ENCODE peak calls at places on chromosomes 3 and 15, in six cellular contexts. X is HFFc6; I is stomach; G is fibroblast of lung; D is uterus; S is CD4-positive, alpha-beta T cell. N is an unnamed sample.

GRCh38 chr3:76383781-76384180 is 598.4 kb upstream of the ZNF717 start:
- DNase-seq in I (no peak), X (no peak), S (no peak), D (no peak), G (no peak), N (no peak)

GRCh38 chr3:196144383-196145105 is 62.7 kb upstream of the TFRC start:
- DNase-seq in G (peak), S (no peak), X (peak), D (no peak), I (no peak), N (no peak)

GRCh38 chr15:71202712-71203111 is 87.4 kb downstream of the THSD4 start:
- DNase-seq in G (no peak), I (no peak), S (no peak), D (no peak), X (no peak), N (no peak)

GRCh38 chr15:68445351-68445750 is 13.4 kb upstream of the ITGA11 start:
- DNase-seq in G (no peak), X (no peak), I (no peak), D (no peak), S (no peak), N (no peak)

GRCh38 chr3:175274056-175274455 is 414.9 kb downstream of the NAALADL2 start:
- DNase-seq in X (no peak), S (no peak), D (no peak), G (no peak), I (no peak), N (no peak)

GRCh38 chr15:33858836-33859235 is 109.5 kb upstream of the CHRM5 start:
- DNase-seq in G (no peak), D (no peak), X (no peak), S (no peak), I (no peak), N (peak)

GRCh38 chr15:88701561-88702095 is 62.8 kb downstream of the ISG20 start:
- DNase-seq in G (no peak), I (no peak), S (peak), D (no peak), X (no peak), N (no peak)

GRCh38 chr15:38512901-38513300 is 51.7 kb downstream of the RASGRP1 start:
- DNase-seq in X (no peak), D (no peak), G (no peak), I (no peak), S (no peak), N (no peak)

GRCh38 chr3:60086811-60087210 is 1037.0 kb upstream of the CFAP20DC start:
- DNase-seq in G (peak), X (no peak), I (no peak), S (no peak), D (no peak), N (no peak)

GRCh38 chr3:188349276-188349962 is 195.5 kb downstream of the LPP start:
- DNase-seq in X (no peak), G (peak), D (no peak), S (no peak), I (no peak), N (no peak)

GRCh38 chr15:93608643-93609148 is 519.7 kb upstream of the RGMA start:
- DNase-seq in X (no peak), I (no peak), G (no peak), D (no peak), S (no peak), N (no peak)

GRCh38 chr3:197501879-197502620 is 53.7 kb downstream of the BDH1 start:
- DNase-seq in D (no peak), X (peak), I (peak), G (peak), S (peak), N (no peak)

GRCh38 chr15:95324596-95325135 is 1005.8 kb upstream of the NR2F2 start:
- DNase-seq in S (no peak), X (no peak), D (no peak), I (no peak), G (no peak), N (no peak)

GRCh38 chr15:69553686-69554085 is 101.1 kb downstream of the RPLP1 start:
- DNase-seq in D (no peak), I (no peak), G (no peak), S (no peak), X (no peak), N (no peak)

GRCh38 chr3:137103739-137104138 is 146.0 kb downstream of the IL20RB start:
- DNase-seq in I (no peak), D (no peak), G (peak), X (no peak), S (no peak), N (no peak)

GRCh38 chr15:45122719-45123118 is 7.0 kb downstream of the DUOXA1 start:
- DNase-seq in X (no peak), G (no peak), I (no peak), D (no peak), S (no peak), N (no peak)

GRCh38 chr3:31973837-31974236 is 7.2 kb downstream of the OSBPL10 start:
- DNase-seq in I (no peak), X (no peak), S (no peak), D (no peak), G (no peak), N (no peak)

GRCh38 chr3:43192028-43192427 is 86.1 kb upstream of the POMGNT2 start:
- DNase-seq in D (no peak), G (no peak), X (no peak), S (no peak), I (no peak), N (no peak)

GRCh38 chr15:78620021-78620838 is 566 bp downstream of the CHRNA3 start:
- DNase-seq in S (no peak), X (no peak), G (peak), D (no peak), I (peak), N (peak)

GRCh38 chr15:36844453-36845094 is 255.8 kb downstream of the MEIS2 start:
- DNase-seq in X (no peak), G (peak), S (no peak), I (no peak), D (no peak), N (no peak)

GRCh38 chr3:8233938-8234337 is 267.7 kb upstream of the LMCD1 start:
- DNase-seq in S (no peak), D (no peak), X (no peak), I (no peak), G (no peak), N (no peak)

GRCh38 chr3:65604863-65605526 is 433.7 kb downstream of the MAGI1 start:
- DNase-seq in S (no peak), X (peak), G (peak), D (no peak), I (no peak), N (no peak)

GRCh38 chr3:62332771-62333381 is 40.5 kb downstream of the FEZF2 start:
- DNase-seq in S (no peak), X (peak), G (peak), D (no peak), I (no peak), N (no peak)

GRCh38 chr15:77577350-77577749 is 55.4 kb downstream of the LINGO1 start:
- DNase-seq in I (no peak), G (no peak), S (no peak), D (no peak), X (no peak), N (no peak)

GRCh38 chr3:121894191-121894990 is at the start of gene SLC15A2:
- DNase-seq in S (no peak), G (peak), D (no peak), I (peak), X (no peak), N (no peak)

GRCh38 chr3:65146149-65146548 is 458.3 kb upstream of the ADAMTS9 start:
- DNase-seq in S (no peak), X (no peak), G (peak), D (no peak), I (no peak), N (no peak)

GRCh38 chr3:159964166-159964973 is 24.3 kb upstream of the IL12A start:
- DNase-seq in S (no peak), I (no peak), D (no peak), X (peak), G (peak), N (no peak)

GRCh38 chr3:39166134-39166710 is 12.8 kb upstream of the CSRNP1 start:
- DNase-seq in G (peak), X (peak), S (no peak), D (peak), I (no peak), N (no peak)

GRCh38 chr3:169362261-169362660 is 301.3 kb downstream of the MECOM start:
- DNase-seq in S (no peak), G (peak), X (peak), I (peak), D (no peak), N (no peak)

GRCh38 chr3:169365993-169366915 is 297.3 kb downstream of the MECOM start:
- DNase-seq in D (no peak), I (peak), X (no peak), G (no peak), S (no peak), N (no peak)

GRCh38 chr3:169363318-169363717 is 300.2 kb downstream of the MECOM start:
- DNase-seq in X (no peak), D (no peak), G (no peak), S (no peak), I (no peak), N (no peak)

GRCh38 chr3:169367016-169367415 is 296.5 kb downstream of the MECOM start:
- DNase-seq in X (no peak), G (no peak), D (no peak), S (no peak), I (no peak), N (no peak)

GRCh38 chr3:169362872-169363271 is 300.6 kb downstream of the MECOM start:
- DNase-seq in G (no peak), D (no peak), X (no peak), S (no peak), I (no peak), N (no peak)
- TF ChIP-seq CTCF in G (peak), D (no peak), X (peak), S (no peak), I (no peak), N (peak)

GRCh38 chr3:87052499-87053260 is 61.7 kb upstream of the VGLL3 start:
- DNase-seq in G (no peak), S (no peak), X (no peak), D (no peak), I (no peak), N (no peak)

GRCh38 chr3:87045473-87045872 is 54.5 kb upstream of the VGLL3 start:
- DNase-seq in X (no peak), G (no peak), I (no peak), S (no peak), D (no peak), N (no peak)

GRCh38 chr3:87053548-87053947 is 62.6 kb upstream of the VGLL3 start:
- DNase-seq in D (no peak), S (no peak), X (no peak), I (no peak), G (no peak), N (no peak)

GRCh38 chr3:87047857-87048256 is 56.9 kb upstream of the VGLL3 start:
- DNase-seq in D (no peak), G (no peak), X (no peak), S (no peak), I (no peak), N (no peak)
- TF ChIP-seq CTCF in D (no peak), G (no peak), X (no peak), S (no peak), I (no peak), N (no peak)

GRCh38 chr3:119810018-119810435 is 28.1 kb downstream of the NR1I2 start:
- DNase-seq in S (peak), I (peak), G (peak), X (no peak), D (no peak), N (no peak)
- TF ChIP-seq CTCF in S (peak), I (no peak), G (peak), X (peak), D (no peak), N (no peak)

DNA sequence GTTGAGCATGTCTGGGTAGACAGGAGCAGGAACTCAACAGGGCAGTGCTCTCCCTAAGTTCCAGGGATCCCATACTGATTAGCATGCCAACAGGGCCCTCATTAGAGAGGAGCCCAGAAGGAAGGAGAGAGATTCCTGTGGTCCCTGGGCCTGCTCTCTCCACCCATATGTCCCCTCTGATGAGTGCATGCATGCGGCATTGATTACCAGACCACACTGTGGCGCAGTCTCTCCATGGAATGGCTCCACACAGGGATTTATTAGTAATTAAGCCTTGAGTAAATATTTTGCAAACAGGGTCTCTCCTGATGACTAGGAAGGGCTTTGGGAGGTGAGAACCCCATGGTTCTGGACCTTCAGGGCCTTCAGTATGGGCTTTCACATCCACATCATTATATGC is 60.0 kb upstream of the ST8SIA2 start:
- DNase-seq in I (no peak), X (no peak), G (no peak), S (no peak), D (no peak), N (no peak)
- TF ChIP-seq CTCF in I (no peak), X (no peak), G (no peak), S (no peak), D (no peak), N (no peak)

GRCh38 chr3:46293991-46294833 is 52.0 kb downstream of the CCR3 start:
- DNase-seq in G (no peak), D (no peak), X (no peak), I (no peak), S (no peak), N (no peak)

GRCh38 chr3:46289551-46289950 is 47.3 kb downstream of the CCR3 start:
- DNase-seq in X (no peak), D (no peak), I (no peak), G (no peak), S (no peak), N (no peak)

GRCh38 chr3:46289961-46290360 is 47.7 kb downstream of the CCR3 start:
- DNase-seq in G (no peak), I (no peak), S (no peak), D (no peak), X (no peak), N (no peak)

GRCh38 chr3:46296826-46297225 is 54.6 kb downstream of the CCR3 start:
- DNase-seq in D (no peak), S (no peak), I (no peak), G (no peak), X (no peak), N (no peak)

GRCh38 chr3:46293035-46293724 is 50.9 kb downstream of the CCR3 start:
- DNase-seq in I (no peak), D (no peak), G (no peak), S (no peak), X (no peak), N (no peak)
- TF ChIP-seq CTCF in I (no peak), D (no peak), G (peak), S (no peak), X (peak), N (no peak)

GRCh38 chr3:45507820-45508317 is 86.7 kb upstream of the LIMD1 start:
- DNase-seq in G (peak), I (no peak), X (peak), S (no peak), D (no peak), N (peak)
- TF ChIP-seq CTCF in G (peak), I (no peak), X (peak), S (no peak), D (no peak), N (peak)

GRCh38 chr3:157135671-157136396 is 24.1 kb downstream of the CCNL1 start:
- DNase-seq in I (no peak), G (peak), D (peak), S (no peak), X (peak), N (no peak)
- TF ChIP-seq CTCF in I (no peak), G (peak), D (peak), S (no peak), X (peak), N (peak)